ENCODE peak calls at places on chromosomes 5 and 9, in four cellular contexts. Y, U, B and Z are unnamed samples.

GRCh38 chr9:132141948-132142594 is 19.8 kb upstream of the NTNG2 start:
- DNase-seq in B (no peak), U (no peak), Y (no peak), Z (no peak)

GRCh38 chr5:10538103-10538788 is 25.6 kb upstream of the ANKRD33B start:
- DNase-seq in U (no peak), B (no peak), Y (no peak), Z (no peak)

GRCh38 chr5:111143910-111144309 is 51.8 kb downstream of the WDR36 start:
- DNase-seq in Y (no peak), U (peak), B (peak), Z (no peak)

GRCh38 chr9:111728617-111729366 is 65.9 kb downstream of the SHOC1 start:
- DNase-seq in U (no peak), B (no peak), Y (no peak), Z (peak)

GRCh38 chr5:14040542-14040941 is 96.1 kb upstream of the DNAH5 start:
- DNase-seq in Y (no peak), B (no peak), U (no peak), Z (no peak)

GRCh38 chr9:136926154-136926704 is 18.3 kb downstream of the FBXW5 start:
- DNase-seq in B (no peak), U (no peak), Y (no peak), Z (no peak)

GRCh38 chr5:95866431-95867063 is 44.0 kb upstream of the GLRX start:
- DNase-seq in U (no peak), Y (no peak), B (no peak), Z (no peak)

GRCh38 chr5:168176941-168177340 is 114.5 kb upstream of the WWC1 start:
- DNase-seq in B (no peak), U (no peak), Y (no peak), Z (no peak)

GRCh38 chr9:14097215-14097614 is 216.7 kb downstream of the NFIB start:
- DNase-seq in U (no peak), B (no peak), Y (no peak), Z (no peak)

GRCh38 chr9:21690561-21690960 is 111.9 kb upstream of the MTAP start:
- DNase-seq in Y (no peak), U (no peak), B (no peak), Z (no peak)

GRCh38 chr5:164672931-164673694 is 1167.7 kb downstream of the MAT2B start:
- DNase-seq in Y (no peak), B (no peak), U (no peak), Z (no peak)

GRCh38 chr5:87385794-87386193 is 26.9 kb downstream of the CCNH start:
- DNase-seq in B (no peak), Y (no peak), U (no peak), Z (no peak)

GRCh38 chr5:137218896-137219295 is 280.2 kb downstream of the SPOCK1 start:
- DNase-seq in Y (no peak), U (no peak), B (no peak), Z (no peak)

GRCh38 chr5:31119938-31120641 is 73.4 kb upstream of the CDH6 start:
- DNase-seq in B (no peak), U (no peak), Y (no peak), Z (no peak)